ENCODE peak calls at places on chromosomes 13 and 19, in ten cellular contexts. One of them, this sample, is unnamed.

GRCh38 chr13:21047087-21047486 is 14.3 kb downstream of the LATS2 start:
- DNase-seq in activated gamma-delta T cell: no peak
- DNase-seq in tibial artery: no peak
- DNase-seq in left ventricle myocardium inferior: no peak
- DNase-seq in Calu3: no peak
- DNase-seq in neural crest cell: no peak
- DNase-seq in lower lobe of right lung: no peak
- DNase-seq in EH: no peak
- DNase-seq in stimulated activated CD4-positive, alpha-beta T cell treated with anti-CD3 and anti-CD28 coated beads, Interleukin-1b, Interleukin-23, amount 100 ng/mL, for 24 hours: no peak
- DNase-seq in fibroblast of gingiva: no peak
- DNase-seq in this sample: no peak

GRCh38 chr19:10089801-10090375 is 3.8 kb downstream of the SHFL start:
- DNase-seq in activated gamma-delta T cell: no peak
- DNase-seq in tibial artery: no peak
- DNase-seq in left ventricle myocardium inferior: no peak
- DNase-seq in Calu3: no peak
- DNase-seq in neural crest cell: no peak
- DNase-seq in lower lobe of right lung: no peak
- DNase-seq in EH: no peak
- DNase-seq in stimulated activated CD4-positive, alpha-beta T cell treated with anti-CD3 and anti-CD28 coated beads, Interleukin-1b, Interleukin-23, amount 100 ng/mL, for 24 hours: no peak
- DNase-seq in fibroblast of gingiva: no peak
- DNase-seq in this sample: no peak

GRCh38 chr19:17681505-17682125 is 6.5 kb downstream of the UNC13A start:
- DNase-seq in activated gamma-delta T cell: no peak
- DNase-seq in tibial artery: no peak
- DNase-seq in left ventricle myocardium inferior: peak
- DNase-seq in Calu3: peak
- DNase-seq in neural crest cell: peak
- DNase-seq in lower lobe of right lung: no peak
- DNase-seq in EH: peak
- DNase-seq in stimulated activated CD4-positive, alpha-beta T cell treated with anti-CD3 and anti-CD28 coated beads, Interleukin-1b, Interleukin-23, amount 100 ng/mL, for 24 hours: no peak
- DNase-seq in fibroblast of gingiva: no peak
- DNase-seq in this sample: no peak

GRCh38 chr13:42039457-42039945 is 8.9 kb upstream of the DGKH start:
- DNase-seq in activated gamma-delta T cell: no peak
- DNase-seq in tibial artery: no peak
- DNase-seq in left ventricle myocardium inferior: no peak
- DNase-seq in Calu3: peak
- DNase-seq in neural crest cell: no peak
- DNase-seq in lower lobe of right lung: no peak
- DNase-seq in EH: no peak
- DNase-seq in stimulated activated CD4-positive, alpha-beta T cell treated with anti-CD3 and anti-CD28 coated beads, Interleukin-1b, Interleukin-23, amount 100 ng/mL, for 24 hours: no peak
- DNase-seq in fibroblast of gingiva: no peak
- DNase-seq in this sample: no peak

GRCh38 chr13:98285852-98286594 is 109.0 kb upstream of the RNF113B start:
- DNase-seq in activated gamma-delta T cell: no peak
- DNase-seq in tibial artery: no peak
- DNase-seq in left ventricle myocardium inferior: no peak
- DNase-seq in Calu3: no peak
- DNase-seq in neural crest cell: no peak
- DNase-seq in lower lobe of right lung: no peak
- DNase-seq in EH: no peak
- DNase-seq in stimulated activated CD4-positive, alpha-beta T cell treated with anti-CD3 and anti-CD28 coated beads, Interleukin-1b, Interleukin-23, amount 100 ng/mL, for 24 hours: no peak
- DNase-seq in fibroblast of gingiva: no peak
- DNase-seq in this sample: no peak

GRCh38 chr19:44476559-44477408 is 23.5 kb downstream of the ZNF180 start:
- DNase-seq in activated gamma-delta T cell: no peak
- DNase-seq in tibial artery: no peak
- DNase-seq in left ventricle myocardium inferior: no peak
- DNase-seq in Calu3: no peak
- DNase-seq in neural crest cell: no peak
- DNase-seq in lower lobe of right lung: no peak
- DNase-seq in EH: peak
- DNase-seq in stimulated activated CD4-positive, alpha-beta T cell treated with anti-CD3 and anti-CD28 coated beads, Interleukin-1b, Interleukin-23, amount 100 ng/mL, for 24 hours: no peak
- DNase-seq in fibroblast of gingiva: peak
- DNase-seq in this sample: no peak

GRCh38 chr19:23377276-23377675 is 18.0 kb downstream of the ZNF91 start:
- DNase-seq in activated gamma-delta T cell: no peak
- DNase-seq in tibial artery: no peak
- DNase-seq in left ventricle myocardium inferior: no peak
- DNase-seq in Calu3: no peak
- DNase-seq in neural crest cell: no peak
- DNase-seq in lower lobe of right lung: no peak
- DNase-seq in EH: no peak
- DNase-seq in stimulated activated CD4-positive, alpha-beta T cell treated with anti-CD3 and anti-CD28 coated beads, Interleukin-1b, Interleukin-23, amount 100 ng/mL, for 24 hours: no peak
- DNase-seq in fibroblast of gingiva: no peak
- DNase-seq in this sample: no peak

GRCh38 chr13:26300140-26300539 is 46.2 kb downstream of the CDK8 start:
- DNase-seq in activated gamma-delta T cell: no peak
- DNase-seq in tibial artery: no peak
- DNase-seq in left ventricle myocardium inferior: no peak
- DNase-seq in Calu3: no peak
- DNase-seq in neural crest cell: no peak
- DNase-seq in lower lobe of right lung: no peak
- DNase-seq in EH: peak
- DNase-seq in stimulated activated CD4-positive, alpha-beta T cell treated with anti-CD3 and anti-CD28 coated beads, Interleukin-1b, Interleukin-23, amount 100 ng/mL, for 24 hours: no peak
- DNase-seq in fibroblast of gingiva: no peak
- DNase-seq in this sample: no peak

GRCh38 chr19:16319466-16319865 is 5.2 kb upstream of the KLF2 start:
- DNase-seq in activated gamma-delta T cell: no peak
- DNase-seq in tibial artery: no peak
- DNase-seq in left ventricle myocardium inferior: no peak
- DNase-seq in Calu3: no peak
- DNase-seq in neural crest cell: no peak
- DNase-seq in lower lobe of right lung: no peak
- DNase-seq in EH: no peak
- DNase-seq in stimulated activated CD4-positive, alpha-beta T cell treated with anti-CD3 and anti-CD28 coated beads, Interleukin-1b, Interleukin-23, amount 100 ng/mL, for 24 hours: no peak
- DNase-seq in fibroblast of gingiva: peak
- DNase-seq in this sample: no peak

GRCh38 chr19:56837004-56837403 is 3.5 kb downstream of the PEG3 start:
- DNase-seq in activated gamma-delta T cell: no peak
- DNase-seq in tibial artery: no peak
- DNase-seq in left ventricle myocardium inferior: no peak
- DNase-seq in Calu3: no peak
- DNase-seq in neural crest cell: no peak
- DNase-seq in lower lobe of right lung: no peak
- DNase-seq in EH: no peak
- DNase-seq in stimulated activated CD4-positive, alpha-beta T cell treated with anti-CD3 and anti-CD28 coated beads, Interleukin-1b, Interleukin-23, amount 100 ng/mL, for 24 hours: no peak
- DNase-seq in fibroblast of gingiva: no peak
- DNase-seq in this sample: no peak

GRCh38 chr13:80339841-80340642 is 884 bp downstream of the SPRY2 start:
- DNase-seq in activated gamma-delta T cell: peak
- DNase-seq in tibial artery: peak
- DNase-seq in left ventricle myocardium inferior: peak
- DNase-seq in Calu3: peak
- DNase-seq in neural crest cell: peak
- DNase-seq in lower lobe of right lung: peak
- DNase-seq in EH: peak
- DNase-seq in stimulated activated CD4-positive, alpha-beta T cell treated with anti-CD3 and anti-CD28 coated beads, Interleukin-1b, Interleukin-23, amount 100 ng/mL, for 24 hours: no peak
- DNase-seq in fibroblast of gingiva: peak
- DNase-seq in this sample: no peak

GRCh38 chr13:113939905-113940339 is 34.0 kb downstream of the C13orf46 start:
- DNase-seq in activated gamma-delta T cell: no peak
- DNase-seq in tibial artery: no peak
- DNase-seq in left ventricle myocardium inferior: no peak
- DNase-seq in Calu3: no peak
- DNase-seq in neural crest cell: no peak
- DNase-seq in lower lobe of right lung: no peak
- DNase-seq in EH: no peak
- DNase-seq in stimulated activated CD4-positive, alpha-beta T cell treated with anti-CD3 and anti-CD28 coated beads, Interleukin-1b, Interleukin-23, amount 100 ng/mL, for 24 hours: no peak
- DNase-seq in fibroblast of gingiva: no peak
- DNase-seq in this sample: no peak

GRCh38 chr13:44853641-44854040 is 135.6 kb downstream of the NUFIP1 start:
- DNase-seq in activated gamma-delta T cell: no peak
- DNase-seq in tibial artery: no peak
- DNase-seq in left ventricle myocardium inferior: no peak
- DNase-seq in Calu3: peak
- DNase-seq in neural crest cell: no peak
- DNase-seq in lower lobe of right lung: no peak
- DNase-seq in EH: no peak
- DNase-seq in stimulated activated CD4-positive, alpha-beta T cell treated with anti-CD3 and anti-CD28 coated beads, Interleukin-1b, Interleukin-23, amount 100 ng/mL, for 24 hours: no peak
- DNase-seq in fibroblast of gingiva: peak
- DNase-seq in this sample: no peak

GRCh38 chr13:28370448-28370847 is 124.5 kb downstream of the FLT1 start:
- DNase-seq in activated gamma-delta T cell: no peak
- DNase-seq in tibial artery: no peak
- DNase-seq in left ventricle myocardium inferior: no peak
- DNase-seq in Calu3: no peak
- DNase-seq in neural crest cell: no peak
- DNase-seq in lower lobe of right lung: no peak
- DNase-seq in EH: no peak
- DNase-seq in stimulated activated CD4-positive, alpha-beta T cell treated with anti-CD3 and anti-CD28 coated beads, Interleukin-1b, Interleukin-23, amount 100 ng/mL, for 24 hours: no peak
- DNase-seq in fibroblast of gingiva: no peak
- DNase-seq in this sample: no peak

GRCh38 chr13:40910324-40911050 is 108.6 kb downstream of the ELF1 start:
- DNase-seq in activated gamma-delta T cell: no peak
- DNase-seq in tibial artery: no peak
- DNase-seq in left ventricle myocardium inferior: no peak
- DNase-seq in Calu3: no peak
- DNase-seq in neural crest cell: no peak
- DNase-seq in lower lobe of right lung: no peak
- DNase-seq in EH: peak
- DNase-seq in stimulated activated CD4-positive, alpha-beta T cell treated with anti-CD3 and anti-CD28 coated beads, Interleukin-1b, Interleukin-23, amount 100 ng/mL, for 24 hours: no peak
- DNase-seq in fibroblast of gingiva: no peak
- DNase-seq in this sample: no peak

GRCh38 chr13:113897161-113897560 is 33.3 kb upstream of the GAS6 start:
- DNase-seq in activated gamma-delta T cell: no peak
- DNase-seq in tibial artery: no peak
- DNase-seq in left ventricle myocardium inferior: no peak
- DNase-seq in Calu3: no peak
- DNase-seq in neural crest cell: no peak
- DNase-seq in lower lobe of right lung: no peak
- DNase-seq in EH: peak
- DNase-seq in stimulated activated CD4-positive, alpha-beta T cell treated with anti-CD3 and anti-CD28 coated beads, Interleukin-1b, Interleukin-23, amount 100 ng/mL, for 24 hours: no peak
- DNase-seq in fibroblast of gingiva: peak
- DNase-seq in this sample: no peak

GRCh38 chr13:44780586-44781280 is 204.6 kb upstream of the TSC22D1 start:
- DNase-seq in activated gamma-delta T cell: no peak
- DNase-seq in tibial artery: no peak
- DNase-seq in left ventricle myocardium inferior: no peak
- DNase-seq in Calu3: no peak
- DNase-seq in neural crest cell: no peak
- DNase-seq in lower lobe of right lung: no peak
- DNase-seq in EH: no peak
- DNase-seq in stimulated activated CD4-positive, alpha-beta T cell treated with anti-CD3 and anti-CD28 coated beads, Interleukin-1b, Interleukin-23, amount 100 ng/mL, for 24 hours: no peak
- DNase-seq in fibroblast of gingiva: no peak
- DNase-seq in this sample: no peak

GRCh38 chr19:33320636-33321035 is 18.3 kb upstream of the CEBPA start:
- DNase-seq in activated gamma-delta T cell: no peak
- DNase-seq in tibial artery: no peak
- DNase-seq in left ventricle myocardium inferior: no peak
- DNase-seq in Calu3: no peak
- DNase-seq in neural crest cell: no peak
- DNase-seq in lower lobe of right lung: no peak
- DNase-seq in EH: no peak
- DNase-seq in stimulated activated CD4-positive, alpha-beta T cell treated with anti-CD3 and anti-CD28 coated beads, Interleukin-1b, Interleukin-23, amount 100 ng/mL, for 24 hours: no peak
- DNase-seq in fibroblast of gingiva: no peak
- DNase-seq in this sample: no peak

GRCh38 chr13:93635687-93636086 is 409.1 kb downstream of the GPC6 start:
- DNase-seq in activated gamma-delta T cell: no peak
- DNase-seq in tibial artery: no peak
- DNase-seq in left ventricle myocardium inferior: no peak
- DNase-seq in Calu3: no peak
- DNase-seq in neural crest cell: no peak
- DNase-seq in lower lobe of right lung: no peak
- DNase-seq in EH: peak
- DNase-seq in stimulated activated CD4-positive, alpha-beta T cell treated with anti-CD3 and anti-CD28 coated beads, Interleukin-1b, Interleukin-23, amount 100 ng/mL, for 24 hours: no peak
- DNase-seq in fibroblast of gingiva: peak
- DNase-seq in this sample: peak

GRCh38 chr19:17751103-17751911 is at the start of gene FCHO1:
- DNase-seq in activated gamma-delta T cell: peak
- DNase-seq in tibial artery: peak
- DNase-seq in left ventricle myocardium inferior: peak
- DNase-seq in Calu3: no peak
- DNase-seq in neural crest cell: no peak
- DNase-seq in lower lobe of right lung: peak
- DNase-seq in EH: no peak
- DNase-seq in stimulated activated CD4-positive, alpha-beta T cell treated with anti-CD3 and anti-CD28 coated beads, Interleukin-1b, Interleukin-23, amount 100 ng/mL, for 24 hours: peak
- DNase-seq in fibroblast of gingiva: no peak
- DNase-seq in this sample: peak

GRCh38 chr19:17739121-17739875 is 12.0 kb upstream of the FCHO1 start:
- DNase-seq in activated gamma-delta T cell: no peak
- DNase-seq in tibial artery: no peak
- DNase-seq in left ventricle myocardium inferior: peak
- DNase-seq in Calu3: no peak
- DNase-seq in neural crest cell: no peak
- DNase-seq in lower lobe of right lung: peak
- DNase-seq in EH: no peak
- DNase-seq in stimulated activated CD4-positive, alpha-beta T cell treated with anti-CD3 and anti-CD28 coated beads, Interleukin-1b, Interleukin-23, amount 100 ng/mL, for 24 hours: no peak
- DNase-seq in fibroblast of gingiva: no peak
- DNase-seq in this sample: no peak

This sample was measured in tibial nerve.